ENCODE peak calls at places on chromosomes 3 and 15, in seven cellular contexts. H, T, N, Q, K, Y and U are unnamed samples.

GRCh38 chr15:69164807-69165636 is 4.6 kb downstream of the GLCE start:
- DNase-seq in H (no peak), T (no peak), N (no peak), Q (no peak), K (no peak), Y (no peak), U (no peak)

GRCh38 chr3:149968216-149968615 is 2.5 kb downstream of the PFN2 start:
- DNase-seq in H (no peak), T (no peak), N (peak; percentile 56), Q (no peak), K (no peak), Y (no peak), U (no peak)

GRCh38 chr15:62715946-62716345 is 326.6 kb upstream of the TPM1 start:
- DNase-seq in H (no peak), T (no peak), N (no peak), Q (no peak), K (no peak), Y (no peak), U (no peak)

GRCh38 chr3:70737656-70738309 is 425.3 kb upstream of the MDFIC2 start:
- DNase-seq in H (no peak), T (no peak), N (no peak), Q (no peak), K (no peak), Y (no peak), U (no peak)

GRCh38 chr3:123479891-123480290 is 31.0 kb upstream of the ADCY5 start:
- DNase-seq in H (no peak), T (no peak), N (no peak), Q (no peak), K (no peak), Y (no peak), U (no peak)

GRCh38 chr3:46830801-46831200 is 32.4 kb downstream of the MYL3 start:
- DNase-seq in H (no peak), T (no peak), N (no peak), Q (no peak), K (no peak), Y (no peak), U (no peak)

GRCh38 chr3:126081618-126082333 is 2.1 kb downstream of the SLC41A3 start:
- DNase-seq in H (peak; percentile 96), T (no peak), N (peak; percentile 62), Q (peak; percentile 25), K (no peak), Y (peak; percentile 43), U (no peak)

GRCh38 chr15:95884276-95884675 is 446.2 kb upstream of the NR2F2 start:
- DNase-seq in H (no peak), T (no peak), N (no peak), Q (no peak), K (no peak), Y (no peak), U (no peak)

GRCh38 chr3:69012836-69013255 is 638 bp downstream of the EOGT start:
- DNase-seq in H (peak; percentile 87), T (no peak), N (peak; percentile 59), Q (peak; percentile 52), K (no peak), Y (peak; percentile 57), U (no peak)

GRCh38 chr3:123792473-123793201 is 91.5 kb downstream of the MYLK start:
- DNase-seq in H (no peak), T (no peak), N (no peak), Q (no peak), K (no peak), Y (no peak), U (no peak)

GRCh38 chr3:155302891-155303290 is 9.4 kb upstream of the STRIT1 start:
- DNase-seq in H (no peak), T (no peak), N (no peak), Q (no peak), K (no peak), Y (no peak), U (no peak)

GRCh38 chr3:29156071-29156715 is 124.7 kb upstream of the RBMS3 start:
- DNase-seq in H (peak; percentile 42), T (no peak), N (no peak), Q (no peak), K (no peak), Y (no peak), U (no peak)

GRCh38 chr15:38768970-38769369 is 204.4 kb upstream of the RASGRP1 start:
- DNase-seq in H (no peak), T (no peak), N (no peak), Q (peak; percentile 20), K (no peak), Y (peak; percentile 13), U (no peak)

GRCh38 chr15:25796395-25796794 is 66.7 kb downstream of the ATP10A start:
- DNase-seq in H (no peak), T (no peak), N (no peak), Q (no peak), K (no peak), Y (no peak), U (no peak)

GRCh38 chr3:65439641-65440040 is 599.1 kb downstream of the MAGI1 start:
- DNase-seq in H (peak; percentile 63), T (peak; percentile 7), N (peak; percentile 45), Q (peak; percentile 19), K (no peak), Y (peak; percentile 37), U (no peak)

GRCh38 chr3:51997935-51998596 is 2.4 kb upstream of the RPL29 start:
- DNase-seq in H (no peak), T (no peak), N (no peak), Q (no peak), K (no peak), Y (no peak), U (no peak)

GRCh38 chr3:6697285-6697684 is 163.6 kb upstream of the GRM7 start:
- DNase-seq in H (no peak), T (no peak), N (no peak), Q (no peak), K (no peak), Y (no peak), U (no peak)

GRCh38 chr3:72447059-72447946 is 400.9 kb downstream of the SHQ1 start:
- DNase-seq in H (peak; percentile 97), T (peak; percentile 55), N (peak; percentile 88), Q (peak; percentile 88), K (peak; percentile 88), Y (peak; percentile 94), U (peak; percentile 95)

GRCh38 chr15:64045774-64046346 is 425 bp downstream of the DAPK2 start:
- DNase-seq in H (peak; percentile 62), T (no peak), N (no peak), Q (no peak), K (peak; percentile 4), Y (peak; percentile 35), U (no peak)

GRCh38 chr3:177777699-177778098 is 580.4 kb upstream of the TBL1XR1 start:
- DNase-seq in H (peak; percentile 71), T (no peak), N (no peak), Q (no peak), K (no peak), Y (peak; percentile 76), U (peak; percentile 22)

GRCh38 chr15:32651229-32651837 is 9.8 kb downstream of the SCG5 start:
- DNase-seq in H (peak; percentile 64), T (no peak), N (peak; percentile 66), Q (no peak), K (peak; percentile 11), Y (peak; percentile 72), U (peak; percentile 37)

GRCh38 chr3:124246366-124246765 is 254.4 kb upstream of the ROPN1 start:
- DNase-seq in H (no peak), T (no peak), N (no peak), Q (no peak), K (no peak), Y (no peak), U (no peak)

GRCh38 chr15:83657549-83657948 is 3.6 kb downstream of the ADAMTSL3 start:
- DNase-seq in H (no peak), T (no peak), N (no peak), Q (no peak), K (no peak), Y (no peak), U (no peak)

GRCh38 chr3:116444819-116445290 is 432 bp downstream of the LSAMP start:
- DNase-seq in H (no peak), T (no peak), N (no peak), Q (no peak), K (no peak), Y (no peak), U (no peak)
- H3K27ac ChIP-seq in H (no peak overlapping the region), T (no peak overlapping the region), N (no peak overlapping the region), Q (no peak overlapping the region), K (no peak overlapping the region), Y (no peak overlapping the region), U (no peak overlapping the region)

DNA sequence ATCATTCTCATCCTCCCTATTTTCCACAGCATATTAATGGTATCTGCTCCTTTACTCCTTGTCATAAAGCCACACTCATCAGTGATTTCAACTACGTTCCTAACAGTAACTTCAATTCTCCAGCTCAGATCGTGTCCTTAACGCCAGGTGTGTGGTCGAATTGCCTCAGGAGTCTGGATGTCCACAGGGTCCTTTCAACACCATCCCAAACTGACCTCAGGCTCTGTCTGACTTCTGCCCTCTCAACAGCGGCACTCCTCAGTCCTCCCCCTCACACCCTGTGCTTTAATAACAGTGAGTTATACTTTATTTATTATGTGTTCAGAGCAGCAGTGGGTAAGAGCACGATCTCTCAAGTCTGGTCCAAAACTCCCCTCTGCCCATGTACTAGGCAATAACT is 42.4 kb downstream of the ST3GAL6 start:
- DNase-seq in H (no peak), T (no peak), N (no peak), Q (no peak), K (no peak), Y (no peak), U (no peak)
- H3K36me3 ChIP-seq in H (peaks cover 7% of the 10 kb centered on the region), T (peaks cover 5% of the 10 kb centered on the region), N (peaks cover 80% of the 10 kb centered on the region), Q (no peaks in the 10 kb centered on the region), K (no peaks in the 10 kb centered on the region), Y (no peaks in the 10 kb centered on the region), U (no peaks in the 10 kb centered on the region)

DNA sequence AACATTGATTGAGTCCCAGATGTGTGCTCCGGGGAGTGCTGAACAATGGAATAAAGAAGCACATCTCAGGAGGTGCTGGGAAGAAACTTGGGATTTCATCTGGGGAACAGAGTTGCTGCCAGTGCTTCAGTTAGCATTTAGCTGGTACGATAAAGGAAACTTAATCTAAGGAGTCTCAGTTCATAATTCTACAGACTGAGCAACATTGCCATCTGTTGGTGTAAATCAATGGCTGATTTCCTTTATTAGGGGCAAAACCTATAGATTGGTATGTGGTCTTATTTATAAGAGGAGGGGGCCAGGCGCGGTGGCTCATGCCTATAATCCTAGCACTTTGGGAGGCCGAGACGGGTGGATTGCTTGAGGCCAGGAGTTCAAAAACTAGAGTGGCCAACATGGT is 8.9 kb downstream of the MKRN2OS start:
- DNase-seq in H (no peak), T (no peak), N (no peak), Q (no peak), K (no peak), Y (no peak), U (no peak)
- H3K4me3 ChIP-seq in H (no peak overlapping the region), T (no peak overlapping the region), N (no peak overlapping the region), Q (no peak overlapping the region), K (no peak overlapping the region), Y (no peak overlapping the region), U (no peak overlapping the region)

GRCh38 chr15:75649045-75649761 is 1.5 kb downstream of the SNX33 start:
- DNase-seq in H (no peak), T (no peak), N (no peak), Q (no peak), K (no peak), Y (no peak), U (no peak)

GRCh38 chr15:75651810-75652543 is 4.3 kb downstream of the SNX33 start:
- DNase-seq in H (peak; percentile 54), T (no peak), N (no peak), Q (no peak), K (no peak), Y (no peak), U (no peak)

GRCh38 chr15:75653347-75653913 is 5.7 kb downstream of the SNX33 start:
- DNase-seq in H (peak; percentile 55), T (no peak), N (no peak), Q (no peak), K (no peak), Y (no peak), U (no peak)

GRCh38 chr15:75649848-75650247 is 2.1 kb downstream of the SNX33 start:
- DNase-seq in H (no peak), T (no peak), N (no peak), Q (no peak), K (no peak), Y (no peak), U (no peak)

GRCh38 chr15:75650908-75651809 is 3.4 kb downstream of the SNX33 start:
- DNase-seq in H (peak; percentile 75), T (no peak), N (no peak), Q (no peak), K (no peak), Y (peak; percentile 84), U (no peak)
- H3K27ac ChIP-seq in H (peak overlapping the region; percentile 38), T (peak overlapping the region; percentile 64), N (no peak overlapping the region), Q (peak overlapping the region; percentile 61), K (no peak overlapping the region), Y (peak overlapping the region; percentile 71), U (no peak overlapping the region)